ENCODE peak calls at places on chromosomes 5 and 9, in five cellular contexts. Z is fibroblast of lung; Q is ovary; V is HCT116; Y is CD8-positive, alpha-beta T cell. K is an unnamed sample.

GRCh38 chr9:95515272-95516113 is 1.3 kb downstream of the PTCH1 start:
- DNase-seq in Z (no peak), Q (no peak), V (no peak), Y (no peak), K (no peak)

GRCh38 chr9:134557331-134557730 is 84.3 kb upstream of the COL5A1 start:
- DNase-seq in Z (no peak), Q (peak; percentile 2), V (no peak), Y (no peak), K (peak; percentile 36)

GRCh38 chr5:116320486-116320885 is 235.7 kb downstream of the COMMD10 start:
- DNase-seq in Z (peak; percentile 29), Q (no peak), V (no peak), Y (no peak), K (no peak)

GRCh38 chr5:177537389-177538361 is 16.7 kb downstream of the FAM193B start:
- DNase-seq in Z (peak; percentile 85), Q (peak; percentile 33), V (no peak), Y (no peak), K (no peak)

GRCh38 chr5:136020001-136020382 is 8.8 kb upstream of the TGFBI start:
- DNase-seq in Z (no peak), Q (no peak), V (no peak), Y (no peak), K (no peak)

GRCh38 chr5:91486638-91487037 is 103.5 kb upstream of the ARRDC3 start:
- DNase-seq in Z (peak; percentile 25), Q (no peak), V (no peak), Y (no peak), K (no peak)

GRCh38 chr5:29230526-29231050 is 1962.9 kb upstream of the CDH6 start:
- DNase-seq in Z (no peak), Q (no peak), V (no peak), Y (no peak), K (no peak)

GRCh38 chr9:136728080-136728547 is 14.6 kb downstream of the LCN10 start:
- DNase-seq in Z (peak; percentile 84), Q (peak; percentile 93), V (peak; percentile 60), Y (peak; percentile 97), K (peak; percentile 94)

GRCh38 chr5:179275941-179276837 is 69.1 kb downstream of the ADAMTS2 start:
- DNase-seq in Z (peak; percentile 96), Q (peak; percentile 89), V (no peak), Y (no peak), K (peak; percentile 92)

GRCh38 chr9:90921104-90921503 is 119.5 kb downstream of the SYK start:
- DNase-seq in Z (no peak), Q (no peak), V (no peak), Y (no peak), K (no peak)

GRCh38 chr9:36008774-36009300 is 27.9 kb upstream of the RECK start:
- DNase-seq in Z (peak; percentile 45), Q (peak; percentile 31), V (peak; percentile 76), Y (peak; percentile 73), K (peak; percentile 72)

GRCh38 chr5:139863855-139864558 is 68.4 kb downstream of the PSD2 start:
- DNase-seq in Z (peak; percentile 32), Q (peak; percentile 74), V (no peak), Y (peak; percentile 66), K (no peak)

GRCh38 chr5:134427540-134428041 is 15.9 kb upstream of the CDKN2AIPNL start:
- DNase-seq in Z (no peak), Q (no peak), V (no peak), Y (no peak), K (no peak)

GRCh38 chr5:158798140-158798539 is 301.6 kb downstream of the EBF1 start:
- DNase-seq in Z (no peak), Q (no peak), V (no peak), Y (no peak), K (no peak)

GRCh38 chr9:79254900-79255651 is 316.7 kb upstream of the TLE4 start:
- DNase-seq in Z (peak; percentile 69), Q (no peak), V (no peak), Y (no peak), K (no peak)

GRCh38 chr5:143635146-143635752 is 176.7 kb upstream of the HMHB1 start:
- DNase-seq in Z (peak; percentile 86), Q (no peak), V (no peak), Y (no peak), K (no peak)

GRCh38 chr9:4537581-4537980 is 47.3 kb downstream of the SLC1A1 start:
- DNase-seq in Z (no peak), Q (no peak), V (no peak), Y (no peak), K (no peak)

GRCh38 chr9:90857103-90857502 is 55.5 kb downstream of the SYK start:
- DNase-seq in Z (no peak), Q (no peak), V (no peak), Y (no peak), K (no peak)

GRCh38 chr5:148843510-148844318 is 17.3 kb downstream of the ADRB2 start:
- DNase-seq in Z (peak; percentile 35), Q (no peak), V (no peak), Y (no peak), K (no peak)

GRCh38 chr9:752681-753200 is 88.8 kb upstream of the DMRT1 start:
- DNase-seq in Z (peak; percentile 34), Q (no peak), V (no peak), Y (peak; percentile 29), K (no peak)

GRCh38 chr9:35029852-35030251 is 40.3 kb downstream of the DNAJB5 start:
- DNase-seq in Z (no peak), Q (no peak), V (no peak), Y (no peak), K (no peak)

GRCh38 chr5:75614165-75614564 is 2.9 kb downstream of the ANKDD1B start:
- DNase-seq in Z (no peak), Q (no peak), V (no peak), Y (no peak), K (no peak)

GRCh38 chr9:133939386-133939785 is 52.7 kb downstream of the VAV2 start:
- DNase-seq in Z (no peak), Q (no peak), V (no peak), Y (no peak), K (no peak)

GRCh38 chr5:143918961-143919360 is 107.0 kb downstream of the HMHB1 start:
- DNase-seq in Z (no peak), Q (no peak), V (no peak), Y (no peak), K (no peak)

GRCh38 chr5:9835121-9835770 is 205.1 kb upstream of the TAS2R1 start:
- DNase-seq in Z (no peak), Q (no peak), V (no peak), Y (no peak), K (no peak)

GRCh38 chr9:134053401-134053871 is 14.4 kb downstream of the BRD3 start:
- DNase-seq in Z (no peak), Q (no peak), V (no peak), Y (no peak), K (peak; percentile 46)

DNA sequence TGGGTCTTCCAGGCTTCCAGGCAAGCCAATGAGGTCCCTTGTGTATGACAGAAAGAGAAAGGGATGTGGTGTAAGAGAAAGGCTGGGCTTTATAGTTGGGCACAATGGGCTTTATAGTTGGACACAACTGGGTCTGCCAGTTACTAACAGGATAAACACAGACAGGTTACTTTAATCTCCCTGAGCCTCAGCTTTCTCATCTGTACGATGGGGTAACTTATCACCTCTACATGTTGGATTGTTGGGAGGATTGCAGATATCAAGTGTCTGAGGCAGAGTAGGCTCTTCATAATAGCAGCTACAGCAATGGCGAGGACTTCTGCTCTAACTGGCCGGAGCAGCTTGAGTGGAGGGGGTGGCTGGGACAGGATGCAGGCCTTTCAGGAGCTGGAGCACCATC is 23.5 kb upstream of the KIF12 start:
- DNase-seq in Z (no peak), Q (no peak), V (no peak), Y (no peak), K (no peak)
- H3K4me1 ChIP-seq in Z (no peaks in the 10 kb centered on the region), Q (peaks cover 2% of the 10 kb centered on the region), V (no peaks in the 10 kb centered on the region), Y (no peaks in the 10 kb centered on the region), K (no peaks in the 10 kb centered on the region)

GRCh38 chr9:69874301-69875060 is 53.9 kb downstream of the CFAP95 start:
- DNase-seq in Z (peak; percentile 70), Q (no peak), V (no peak), Y (no peak), K (no peak)
- H3K27ac ChIP-seq in Z (no peak overlapping the region), Q (no peak overlapping the region), V (no peak overlapping the region), Y (no peak overlapping the region), K (no peak overlapping the region)

DNA sequence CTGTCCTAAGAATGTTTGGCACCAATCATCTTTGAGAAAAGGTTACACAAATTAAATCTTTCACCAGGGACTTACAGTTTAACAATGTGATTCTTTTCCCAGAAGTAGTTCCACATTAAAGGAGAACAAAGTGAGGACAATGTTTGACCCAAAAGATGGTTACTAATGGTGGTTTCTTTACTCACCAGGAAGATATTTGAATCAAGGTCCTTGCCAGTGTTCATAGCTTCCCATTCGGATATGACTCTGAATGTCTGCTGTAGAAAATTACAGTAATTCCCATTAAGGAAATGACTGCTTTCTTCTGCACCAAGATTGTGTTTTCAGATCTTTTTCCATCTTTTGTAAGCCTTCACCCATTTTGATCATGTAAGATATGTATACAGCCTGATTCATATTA is 114.6 kb upstream of the ADAMTSL1 start:
- DNase-seq in Z (peak; percentile 93), Q (no peak), V (no peak), Y (no peak), K (no peak)
- H3K4me1 ChIP-seq in Z (peaks cover 8% of the 10 kb centered on the region), Q (no peaks in the 10 kb centered on the region), V (no peaks in the 10 kb centered on the region), Y (no peaks in the 10 kb centered on the region), K (no peaks in the 10 kb centered on the region)

GRCh38 chr5:119274024-119274766 is 81.6 kb upstream of the TNFAIP8 start:
- DNase-seq in Z (peak; percentile 34), Q (no peak), V (peak; percentile 76), Y (no peak), K (no peak)

GRCh38 chr5:119274767-119275130 is 81.1 kb upstream of the TNFAIP8 start:
- DNase-seq in Z (peak; percentile 89), Q (no peak), V (peak; percentile 18), Y (no peak), K (no peak)

GRCh38 chr5:119275146-119275872 is 80.5 kb upstream of the TNFAIP8 start:
- DNase-seq in Z (peak; percentile 78), Q (no peak), V (peak; percentile 21), Y (no peak), K (no peak)

GRCh38 chr5:119276976-119277375 is 78.8 kb upstream of the TNFAIP8 start:
- DNase-seq in Z (no peak), Q (no peak), V (no peak), Y (no peak), K (no peak)

DNA sequence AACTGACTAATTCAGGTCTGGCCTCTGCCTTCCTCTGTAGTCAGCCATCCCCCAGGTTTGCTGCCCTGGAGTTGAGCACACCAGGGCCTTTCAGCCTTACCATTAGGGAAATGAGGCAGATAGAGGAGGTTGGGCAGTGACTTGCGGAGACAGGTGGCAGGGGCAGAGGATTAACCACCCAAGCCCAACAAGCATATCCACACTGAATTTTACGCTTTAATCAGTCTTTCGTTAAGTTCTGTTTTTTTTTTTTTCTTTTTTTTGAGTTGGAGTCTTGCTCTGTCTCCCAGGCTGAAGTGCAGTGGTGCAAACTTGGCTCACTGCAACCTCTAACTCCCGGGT is 80.0 kb upstream of the TNFAIP8 start:
- DNase-seq in Z (no peak), Q (no peak), V (no peak), Y (no peak), K (no peak)
- H3K27ac ChIP-seq in Z (no peak overlapping the region), Q (no peak overlapping the region), V (no peak overlapping the region), Y (peak overlapping the region; percentile 25), K (no peak overlapping the region)

DNA sequence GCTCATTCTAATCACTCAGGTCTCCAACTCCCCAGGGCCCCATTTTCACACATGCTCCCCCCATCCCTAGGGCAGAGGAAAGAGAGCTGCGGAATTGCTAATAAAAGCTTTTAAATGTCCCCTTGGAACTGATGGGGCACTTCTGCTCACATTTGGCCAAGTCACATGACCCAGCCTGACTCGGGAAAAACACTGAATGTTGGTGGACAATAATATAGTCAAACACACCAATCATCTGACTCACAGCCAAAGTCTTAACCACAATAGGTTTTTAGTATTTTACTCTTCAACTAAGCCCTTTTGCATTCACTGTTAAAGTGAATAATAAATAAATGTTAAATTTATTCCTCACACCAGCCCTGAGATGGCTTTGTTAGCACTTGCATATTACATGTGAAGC is 1.6 kb downstream of the FBLL1 start:
- DNase-seq in Z (peak; percentile 32), Q (no peak), V (no peak), Y (no peak), K (no peak)
- H3K4me1 ChIP-seq in Z (no peaks in the 10 kb centered on the region), Q (peaks cover 5% of the 10 kb centered on the region), V (no peaks in the 10 kb centered on the region), Y (peaks cover 4% of the 10 kb centered on the region), K (peaks cover 11% of the 10 kb centered on the region)

K was measured in suprapubic skin.